ENCODE peak calls at places on chromosomes 5 and 9, in five cellular contexts. A is HCT116, M is adrenal gland, D is stomach, F is A549. J is an unnamed sample.

GRCh38 chr9:96417051-96417586 is 1.1 kb downstream of the ZNF367 start:
- DNase-seq in A (peak; percentile 56), M (peak; percentile 87), D (peak; percentile 91), F (peak; percentile 87), J (peak; percentile 95)

GRCh38 chr5:76372320-76373054 is 30.6 kb upstream of the IQGAP2 start:
- DNase-seq in A (peak; percentile 88), M (peak; percentile 75), D (no peak), F (peak; percentile 91), J (peak; percentile 96)

GRCh38 chr9:92151691-92152393 is 36.6 kb upstream of the SPTLC1 start:
- DNase-seq in A (no peak), M (peak; percentile 58), D (no peak), F (no peak), J (no peak)

GRCh38 chr9:87676976-87677775 is 48.7 kb upstream of the CTSL start:
- DNase-seq in A (no peak), M (peak; percentile 33), D (no peak), F (no peak), J (no peak)

GRCh38 chr5:11026543-11026942 is 265.5 kb upstream of the DAP start:
- DNase-seq in A (no peak), M (no peak), D (no peak), F (no peak), J (no peak)

GRCh38 chr9:125911861-125912260 is 164.7 kb downstream of the PBX3 start:
- DNase-seq in A (no peak), M (no peak), D (no peak), F (no peak), J (no peak)

GRCh38 chr5:16538001-16538400 is 72.4 kb upstream of the ZNF622 start:
- DNase-seq in A (no peak), M (no peak), D (no peak), F (no peak), J (no peak)

GRCh38 chr5:10279925-10280720 is 27.6 kb downstream of the CMBL start:
- DNase-seq in A (no peak), M (no peak), D (no peak), F (no peak), J (no peak)

GRCh38 chr9:25716220-25716872 is 38.1 kb upstream of the TUSC1 start:
- DNase-seq in A (no peak), M (peak; percentile 9), D (peak; percentile 55), F (peak; percentile 5), J (no peak)

GRCh38 chr5:41161271-41161670 is 52.1 kb downstream of the C6 start:
- DNase-seq in A (no peak), M (no peak), D (no peak), F (no peak), J (no peak)

GRCh38 chr5:66596791-66597757 is 881 bp downstream of the MAST4 start:
- DNase-seq in A (no peak), M (peak; percentile 75), D (peak; percentile 37), F (peak; percentile 6), J (peak; percentile 48)

GRCh38 chr5:179170606-179171005 is 110.4 kb downstream of the ZNF354C start:
- DNase-seq in A (no peak), M (no peak), D (no peak), F (no peak), J (no peak)

GRCh38 chr5:135221696-135222095 is 177.3 kb downstream of the MACROH2A1 start:
- DNase-seq in A (no peak), M (no peak), D (peak; percentile 14), F (no peak), J (no peak)

GRCh38 chr5:176899946-176900782 is 1.0 kb upstream of the HK3 start:
- DNase-seq in A (no peak), M (no peak), D (no peak), F (no peak), J (peak; percentile 14)

GRCh38 chr5:36323926-36324781 is 22.5 kb upstream of the RANBP3L start:
- DNase-seq in A (no peak), M (no peak), D (no peak), F (no peak), J (no peak)

GRCh38 chr5:35938518-35939227 is at the start of gene CAPSL:
- DNase-seq in A (peak; percentile 36), M (peak; percentile 65), D (peak; percentile 41), F (no peak), J (peak; percentile 13)

GRCh38 chr5:138091685-138092084 is 7.9 kb downstream of the WNT8A start:
- DNase-seq in A (no peak), M (no peak), D (no peak), F (no peak), J (no peak)

GRCh38 chr9:99650187-99650874 is 171.4 kb upstream of the NR4A3 start:
- DNase-seq in A (no peak), M (no peak), D (no peak), F (no peak), J (no peak)

GRCh38 chr5:142674438-142675210 is 11.3 kb downstream of the FGF1 start:
- DNase-seq in A (no peak), M (no peak), D (no peak), F (no peak), J (no peak)

GRCh38 chr5:103502651-103503050 is 59.9 kb downstream of the NUDT12 start:
- DNase-seq in A (no peak), M (no peak), D (no peak), F (no peak), J (no peak)

GRCh38 chr5:123545506-123545905 is 33.5 kb downstream of the CSNK1G3 start:
- DNase-seq in A (no peak), M (no peak), D (no peak), F (peak; percentile 6), J (peak; percentile 9)

GRCh38 chr5:149129181-149129580 is 12.1 kb upstream of the ABLIM3 start:
- DNase-seq in A (no peak), M (no peak), D (no peak), F (no peak), J (no peak)

GRCh38 chr5:56981906-56982305 is 30.0 kb upstream of the MIER3 start:
- DNase-seq in A (no peak), M (no peak), D (no peak), F (no peak), J (no peak)

GRCh38 chr5:140608730-140609520 is 24.1 kb downstream of the CD14 start:
- DNase-seq in A (no peak), M (peak; percentile 25), D (peak; percentile 27), F (no peak), J (no peak)

GRCh38 chr5:56190500-56190899 is 42.6 kb downstream of the ANKRD55 start:
- DNase-seq in A (no peak), M (peak; percentile 57), D (peak; percentile 37), F (no peak), J (no peak)

GRCh38 chr9:14989811-14990210 is 79.6 kb upstream of the FREM1 start:
- DNase-seq in A (no peak), M (no peak), D (no peak), F (no peak), J (no peak)

GRCh38 chr5:88643315-88643714 is 239.7 kb downstream of the MEF2C start:
- DNase-seq in A (no peak), M (no peak), D (no peak), F (no peak), J (no peak)

GRCh38 chr5:181036816-181037364 is 3.2 kb upstream of the BTNL9 start:
- DNase-seq in A (no peak), M (no peak), D (no peak), F (no peak), J (no peak)

GRCh38 chr5:2522372-2522771 is 229.1 kb downstream of the IRX2 start:
- DNase-seq in A (no peak), M (no peak), D (no peak), F (no peak), J (no peak)

GRCh38 chr5:33985447-33985846 is 954 bp upstream of the SLC45A2 start:
- DNase-seq in A (no peak), M (no peak), D (no peak), F (no peak), J (no peak)

GRCh38 chr9:70601000-70601929 is 186.8 kb upstream of the KLF9 start:
- DNase-seq in A (no peak), M (peak; percentile 90), D (peak; percentile 84), F (no peak), J (no peak)

GRCh38 chr9:4837768-4838546 is 45.2 kb downstream of the RCL1 start:
- DNase-seq in A (no peak), M (no peak), D (no peak), F (no peak), J (no peak)

GRCh38 chr5:43043400-43043756 is 3.3 kb upstream of the ANXA2R start:
- DNase-seq in A (no peak), M (no peak), D (no peak), F (no peak), J (no peak)

GRCh38 chr5:116576043-116576713 is 1.6 kb upstream of the SEMA6A start:
- DNase-seq in A (peak; percentile 72), M (peak; percentile 76), D (peak; percentile 55), F (peak; percentile 67), J (peak; percentile 74)

GRCh38 chr5:116575635-116576042 is 1.0 kb upstream of the SEMA6A start:
- DNase-seq in A (no peak), M (peak; percentile 49), D (no peak), F (no peak), J (no peak)

GRCh38 chr5:116573617-116574431 is 799 bp downstream of the SEMA6A start:
- DNase-seq in A (no peak), M (peak; percentile 32), D (no peak), F (peak; percentile 8), J (peak; percentile 19)

GRCh38 chr5:116573279-116573616 is 1.4 kb downstream of the SEMA6A start:
- DNase-seq in A (no peak), M (peak; percentile 72), D (peak; percentile 36), F (peak; percentile 9), J (peak; percentile 6)

GRCh38 chr5:116574682-116575634 is at the start of gene SEMA6A:
- DNase-seq in A (peak; percentile 95), M (peak; percentile 96), D (peak; percentile 90), F (peak; percentile 55), J (peak; percentile 76)
- TF ChIP-seq POLR2A in A (peak; percentile 48), M (peak; percentile 98), D (no peak), F (no peak), J (no peak)

DNA sequence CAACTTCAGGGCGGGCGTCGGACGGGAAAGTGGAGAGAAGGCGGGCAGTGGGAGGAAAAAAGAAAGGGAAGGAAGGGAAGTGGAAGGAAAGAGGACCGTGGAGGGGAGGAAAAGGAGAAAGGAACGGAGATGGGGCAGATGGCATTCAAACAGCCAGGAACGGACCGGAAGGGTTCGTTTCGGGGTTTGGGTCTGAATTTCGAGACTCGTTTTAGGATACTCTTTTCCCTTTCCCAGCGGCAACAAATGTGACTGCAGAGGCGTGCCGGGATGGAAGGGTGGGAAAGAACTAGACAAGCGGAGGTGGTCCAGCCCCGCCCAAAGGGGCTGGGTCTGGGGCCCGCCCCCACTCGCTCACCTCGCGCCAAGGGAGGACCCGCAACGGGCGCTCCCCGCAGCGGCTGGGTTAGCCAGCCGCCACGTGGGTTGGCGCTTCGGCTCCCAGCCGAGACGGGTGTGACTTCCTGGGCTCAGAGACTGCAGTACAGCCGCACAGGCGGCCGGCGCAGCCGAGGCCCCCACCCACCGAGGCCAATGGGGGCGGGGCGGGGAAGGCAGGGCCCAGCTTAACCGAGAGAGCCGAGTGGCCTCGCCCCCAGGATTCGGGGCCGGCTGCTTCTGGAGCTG is 2.7 kb downstream of the VCAN start:
- DNase-seq in A (peak; percentile 67), M (peak; percentile 84), D (peak; percentile 42), F (peak; percentile 61), J (peak; percentile 68)
- TF ChIP-seq POLR2A in A (no peak), M (no peak), D (no peak), F (peak; percentile 10), J (no peak)

GRCh38 chr9:132383462-132383883 is 23.2 kb downstream of the TTF1 start:
- DNase-seq in A (no peak), M (no peak), D (no peak), F (no peak), J (no peak)
- TF ChIP-seq POLR2A in A (no peak), M (no peak), D (no peak), F (no peak), J (no peak)

GRCh38 chr5:150400020-150400326 is 12.7 kb downstream of the CD74 start:
- DNase-seq in A (no peak), M (no peak), D (no peak), F (no peak), J (no peak)
- TF ChIP-seq POLR2A in A (no peak), M (no peak), D (no peak), F (no peak), J (no peak)

J was measured in erythroblast.